ENCODE peak calls at places on chromosomes 16 and 17, in eight cellular contexts. T is lower leg skin, B is IMR-90, R is heart left ventricle, K is tibial nerve, Q is transverse colon, H is erythroblast, X is HCT116. N is an unnamed sample.

GRCh38 chr16:21281698-21282389 is 3.8 kb upstream of the CRYM start:
- DNase-seq in T (no peak), B (no peak), R (no peak), K (no peak), Q (no peak), H (no peak), X (no peak), N (no peak)

GRCh38 chr16:11107781-11108465 is 148.1 kb downstream of the SOCS1 start:
- DNase-seq in T (no peak), B (peak; percentile 90), R (no peak), K (no peak), Q (no peak), H (no peak), X (no peak), N (no peak)

GRCh38 chr17:28849281-28849680 is 5.5 kb upstream of the ERAL1 start:
- DNase-seq in T (no peak), B (no peak), R (no peak), K (no peak), Q (no peak), H (peak; percentile 68), X (no peak), N (no peak)

GRCh38 chr17:77735051-77735340 is 223.5 kb upstream of the TNRC6C start:
- DNase-seq in T (no peak), B (no peak), R (no peak), K (no peak), Q (no peak), H (no peak), X (no peak), N (no peak)

GRCh38 chr16:88758227-88758943 is 26.6 kb downstream of the PIEZO1 start:
- DNase-seq in T (no peak), B (no peak), R (no peak), K (no peak), Q (no peak), H (no peak), X (no peak), N (peak; percentile 54)

GRCh38 chr16:50747206-50747956 is 5.5 kb downstream of the CYLD start:
- DNase-seq in T (no peak), B (no peak), R (no peak), K (no peak), Q (no peak), H (peak; percentile 35), X (peak; percentile 15), N (no peak)

GRCh38 chr16:69526831-69527655 is 38.7 kb upstream of the NFAT5 start:
- DNase-seq in T (no peak), B (no peak), R (no peak), K (no peak), Q (no peak), H (no peak), X (no peak), N (no peak)

GRCh38 chr16:80174416-80174815 is 366.4 kb upstream of the DYNLRB2 start:
- DNase-seq in T (no peak), B (peak; percentile 89), R (no peak), K (no peak), Q (no peak), H (no peak), X (no peak), N (peak; percentile 12)

GRCh38 chr17:46889992-46890564 is 32.9 kb upstream of the GOSR2 start:
- DNase-seq in T (no peak), B (no peak), R (no peak), K (no peak), Q (no peak), H (no peak), X (no peak), N (no peak)

GRCh38 chr17:81930142-81931125 is 2.9 kb upstream of the MAFG start:
- DNase-seq in T (no peak), B (no peak), R (peak; percentile 29), K (no peak), Q (peak; percentile 49), H (no peak), X (no peak), N (peak; percentile 51)

GRCh38 chr16:19085679-19086200 is 18.3 kb downstream of the COQ7 start:
- DNase-seq in T (no peak), B (no peak), R (no peak), K (peak; percentile 25), Q (peak; percentile 64), H (peak; percentile 86), X (no peak), N (no peak)

GRCh38 chr16:53849994-53850393 is 146.0 kb downstream of the FTO start:
- DNase-seq in T (no peak), B (no peak), R (no peak), K (no peak), Q (no peak), H (no peak), X (no peak), N (no peak)

GRCh38 chr17:29590261-29590978 is 972 bp upstream of the GIT1 start:
- DNase-seq in T (peak; percentile 17), B (peak; percentile 58), R (peak; percentile 52), K (no peak), Q (peak; percentile 18), H (no peak), X (peak; percentile 13), N (peak; percentile 42)

GRCh38 chr17:45339646-45340605 is 23.1 kb upstream of the MAP3K14 start:
- DNase-seq in T (no peak), B (no peak), R (no peak), K (no peak), Q (no peak), H (no peak), X (no peak), N (no peak)

GRCh38 chr16:82176204-82176603 is 6.2 kb upstream of the MPHOSPH6 start:
- DNase-seq in T (no peak), B (no peak), R (no peak), K (no peak), Q (no peak), H (no peak), X (no peak), N (no peak)

GRCh38 chr17:80164185-80164584 is 5.6 kb upstream of the CARD14 start:
- DNase-seq in T (no peak), B (no peak), R (no peak), K (no peak), Q (no peak), H (no peak), X (no peak), N (no peak)

GRCh38 chr16:87238371-87238715 is 78.8 kb downstream of the C16orf95 start:
- DNase-seq in T (no peak), B (no peak), R (no peak), K (no peak), Q (no peak), H (no peak), X (no peak), N (no peak)

GRCh38 chr16:87963400-87963799 is 12.2 kb downstream of the BANP start:
- DNase-seq in T (no peak), B (peak; percentile 93), R (peak; percentile 65), K (no peak), Q (no peak), H (no peak), X (no peak), N (peak; percentile 91)

GRCh38 chr16:22191966-22192260 is 14.2 kb upstream of the EEF2K start:
- DNase-seq in T (no peak), B (peak; percentile 17), R (no peak), K (no peak), Q (peak; percentile 43), H (peak; percentile 76), X (no peak), N (no peak)

GRCh38 chr17:73555199-73555810 is 88.9 kb downstream of the SDK2 start:
- DNase-seq in T (no peak), B (no peak), R (no peak), K (no peak), Q (no peak), H (no peak), X (no peak), N (no peak)

GRCh38 chr16:75198135-75198600 is 8.8 kb downstream of the CTRB2 start:
- DNase-seq in T (no peak), B (peak; percentile 53), R (no peak), K (no peak), Q (no peak), H (no peak), X (no peak), N (no peak)

GRCh38 chr17:79919164-79919585 is 79.9 kb upstream of the CBX4 start:
- DNase-seq in T (peak; percentile 63), B (no peak), R (peak; percentile 94), K (peak; percentile 43), Q (peak; percentile 94), H (no peak), X (no peak), N (peak; percentile 99)

GRCh38 chr16:2008631-2009301 is 855 bp downstream of the ZNF598 start:
- DNase-seq in T (no peak), B (peak; percentile 44), R (peak; percentile 32), K (no peak), Q (no peak), H (peak; percentile 58), X (no peak), N (no peak)
- TF ChIP-seq POLR2A in T (no peak), B (peak; percentile 16), R (no peak), K (no peak), Q (no peak), H (no peak), X (no peak), N (no peak)

DNA sequence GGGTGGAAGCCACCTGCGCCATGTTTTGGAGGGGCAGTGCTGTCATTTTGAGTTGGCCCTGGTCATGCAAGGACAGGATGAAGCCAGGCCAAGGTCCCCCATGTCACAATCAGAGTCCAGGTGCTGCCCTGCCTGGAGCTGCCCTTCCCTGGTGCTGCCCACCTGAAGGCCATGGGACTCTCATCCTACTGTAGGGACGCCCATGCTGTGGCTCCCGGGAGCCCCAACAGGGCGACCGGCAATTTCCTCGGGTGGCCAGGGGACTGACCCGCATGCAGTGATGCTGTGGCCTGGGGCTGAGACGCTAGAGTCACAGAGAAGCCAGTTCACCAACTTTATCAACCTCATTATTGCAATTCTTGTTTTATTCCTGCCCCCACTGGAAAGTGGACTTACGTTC is 8.0 kb downstream of the CCL17 start:
- DNase-seq in T (no peak), B (no peak), R (no peak), K (no peak), Q (no peak), H (no peak), X (no peak), N (no peak)
- TF ChIP-seq POLR2A in T (no peak), B (no peak), R (no peak), K (no peak), Q (no peak), H (no peak), X (no peak), N (no peak)

GRCh38 chr17:49523706-49524472 is 28.8 kb downstream of the NGFR start:
- DNase-seq in T (peak; percentile 83), B (no peak), R (no peak), K (no peak), Q (no peak), H (no peak), X (no peak), N (peak; percentile 66)
- TF ChIP-seq POLR2A in T (no peak), B (no peak), R (no peak), K (no peak), Q (no peak), H (no peak), X (no peak), N (no peak)

DNA sequence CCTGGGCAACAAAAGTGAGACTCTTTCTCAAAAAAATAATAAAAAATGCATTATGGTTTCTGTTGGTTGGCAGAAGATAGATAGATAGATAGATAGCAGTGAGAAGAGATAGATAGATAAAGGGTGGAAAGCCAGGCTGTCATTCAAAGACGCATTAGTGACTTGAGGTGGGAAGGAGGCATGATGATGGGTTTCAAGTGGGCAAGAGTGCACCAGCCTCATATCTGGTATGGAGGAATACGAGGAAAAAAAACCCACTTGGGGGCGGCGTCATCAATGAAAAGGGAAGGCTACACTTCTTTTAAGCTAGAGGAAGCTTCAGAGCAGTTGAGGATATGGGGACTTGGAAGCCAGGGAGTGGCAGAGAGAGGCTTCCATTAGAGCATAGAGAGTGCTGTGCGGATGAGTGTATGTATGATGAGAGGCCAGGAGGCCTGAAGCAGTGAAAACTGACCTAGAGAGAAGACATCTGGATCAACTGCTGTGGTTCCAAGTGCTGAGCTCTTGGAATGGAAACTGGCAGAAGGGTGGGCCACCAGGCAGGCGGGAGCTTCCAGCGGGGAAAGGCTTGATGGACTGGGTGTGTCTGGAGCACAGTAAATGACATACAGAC is 31.8 kb downstream of the CEP95 start:
- DNase-seq in T (no peak), B (no peak), R (no peak), K (no peak), Q (no peak), H (no peak), X (no peak), N (no peak)
- TF ChIP-seq POLR2A in T (no peak), B (no peak), R (no peak), K (no peak), Q (no peak), H (no peak), X (no peak), N (no peak)